ENCODE peak calls at places on chromosome 20, in ten cellular contexts. O is iPS-NIHi11, S is epithelial cell of esophagus, Y is activated T-cell treated with anti-CD3 and anti-CD28 coated beads for 1 hour, G is T-cell, D is AG08396, U is EH, R is GM23338, H is uterus, W is GF-D8. F is an unnamed sample.

GRCh38 chr20:43835944-43836540 is 78.6 kb upstream of the TOX2 start:
- DNase-seq in O (no peak), S (no peak), Y (no peak), G (no peak), D (no peak), U (no peak), R (no peak), H (no peak), W (no peak), F (no peak)

GRCh38 chr20:3051385-3052019 is 5.7 kb downstream of the MRPS26 start:
- DNase-seq in O (no peak), S (no peak), Y (no peak), G (no peak), D (no peak), U (no peak), R (no peak), H (no peak), W (no peak), F (peak; percentile 51)

GRCh38 chr20:4902788-4903187 is 98.5 kb downstream of the SLC23A2 start:
- DNase-seq in O (no peak), S (no peak), Y (no peak), G (no peak), D (no peak), U (no peak), R (no peak), H (no peak), W (no peak), F (no peak)

GRCh38 chr20:51169813-51170212 is 146.9 kb upstream of the KCNG1 start:
- DNase-seq in O (peak; percentile 37), S (no peak), Y (no peak), G (no peak), D (no peak), U (peak; percentile 41), R (peak; percentile 62), H (no peak), W (no peak), F (no peak)

GRCh38 chr20:2694519-2694918 is 1.9 kb downstream of the EBF4 start:
- DNase-seq in O (no peak), S (no peak), Y (no peak), G (no peak), D (no peak), U (no peak), R (no peak), H (no peak), W (no peak), F (no peak)

GRCh38 chr20:45341939-45342862 is 6.0 kb downstream of the SDC4 start:
- DNase-seq in O (peak; percentile 80), S (no peak), Y (no peak), G (no peak), D (peak; percentile 28), U (peak; percentile 65), R (peak; percentile 87), H (peak; percentile 64), W (no peak), F (peak; percentile 65)

GRCh38 chr20:48286571-48287551 is 501.6 kb upstream of the SULF2 start:
- DNase-seq in O (no peak), S (no peak), Y (no peak), G (no peak), D (no peak), U (no peak), R (no peak), H (peak; percentile 36), W (no peak), F (no peak)

GRCh38 chr20:3383878-3384495 is 23.5 kb downstream of the DNAAF9 start:
- DNase-seq in O (no peak), S (no peak), Y (no peak), G (no peak), D (no peak), U (no peak), R (no peak), H (no peak), W (no peak), F (no peak)

GRCh38 chr20:19840111-19840705 is 82.2 kb downstream of the RIN2 start:
- DNase-seq in O (no peak), S (no peak), Y (no peak), G (no peak), D (no peak), U (no peak), R (no peak), H (no peak), W (no peak), F (no peak)

GRCh38 chr20:43385914-43386313 is 71.8 kb upstream of the SRSF6 start:
- DNase-seq in O (no peak), S (no peak), Y (no peak), G (no peak), D (no peak), U (no peak), R (no peak), H (no peak), W (no peak), F (no peak)

GRCh38 chr20:3800878-3801260 is 4.8 kb downstream of the CDC25B start:
- DNase-seq in O (no peak), S (no peak), Y (no peak), G (no peak), D (no peak), U (no peak), R (no peak), H (no peak), W (no peak), F (no peak)

GRCh38 chr20:63290136-63290676 is 2.8 kb upstream of the COL20A1 start:
- DNase-seq in O (no peak), S (no peak), Y (no peak), G (no peak), D (no peak), U (no peak), R (no peak), H (no peak), W (no peak), F (peak; percentile 43)

GRCh38 chr20:50246367-50247195 is 56.0 kb downstream of the CEBPB start:
- DNase-seq in O (peak; percentile 46), S (peak; percentile 69), Y (no peak), G (no peak), D (no peak), U (no peak), R (no peak), H (no peak), W (no peak), F (no peak)

GRCh38 chr20:20763652-20764051 is 51.2 kb upstream of the RALGAPA2 start:
- DNase-seq in O (no peak), S (no peak), Y (no peak), G (no peak), D (no peak), U (no peak), R (no peak), H (no peak), W (no peak), F (no peak)

GRCh38 chr20:45781391-45781931 is 10.2 kb downstream of the WFDC3 start:
- DNase-seq in O (no peak), S (peak; percentile 90), Y (no peak), G (no peak), D (peak; percentile 39), U (peak; percentile 90), R (no peak), H (no peak), W (no peak), F (peak; percentile 68)

GRCh38 chr20:32925481-32926196 is 66.9 kb downstream of the EFCAB8 start:
- DNase-seq in O (no peak), S (no peak), Y (no peak), G (no peak), D (no peak), U (no peak), R (no peak), H (no peak), W (no peak), F (no peak)

GRCh38 chr20:51446656-51447055 is 95.9 kb downstream of the NFATC2 start:
- DNase-seq in O (no peak), S (peak; percentile 44), Y (no peak), G (no peak), D (peak; percentile 78), U (peak; percentile 91), R (no peak), H (peak; percentile 69), W (no peak), F (no peak)

GRCh38 chr20:32544893-32545840 is 40.0 kb downstream of the NOL4L start:
- DNase-seq in O (no peak), S (no peak), Y (no peak), G (no peak), D (no peak), U (peak; percentile 70), R (no peak), H (no peak), W (no peak), F (no peak)

GRCh38 chr20:63773571-63774347 is 34.2 kb downstream of the SLC2A4RG start:
- DNase-seq in O (no peak), S (no peak), Y (no peak), G (no peak), D (no peak), U (no peak), R (no peak), H (no peak), W (no peak), F (no peak)

GRCh38 chr20:61888101-61888865 is 177.4 kb downstream of the TAF4 start:
- DNase-seq in O (no peak), S (no peak), Y (no peak), G (no peak), D (no peak), U (no peak), R (no peak), H (no peak), W (no peak), F (no peak)

GRCh38 chr20:18613553-18613952 is 25.7 kb downstream of the DTD1 start:
- DNase-seq in O (no peak), S (peak; percentile 97), Y (no peak), G (no peak), D (no peak), U (no peak), R (no peak), H (no peak), W (no peak), F (peak; percentile 58)

GRCh38 chr20:10733122-10733521 is 59.3 kb upstream of the JAG1 start:
- DNase-seq in O (no peak), S (peak; percentile 97), Y (no peak), G (no peak), D (no peak), U (peak; percentile 30), R (no peak), H (no peak), W (no peak), F (no peak)

GRCh38 chr20:57762531-57763234 is 52.9 kb upstream of the PMEPA1 start:
- DNase-seq in O (no peak), S (no peak), Y (no peak), G (no peak), D (no peak), U (no peak), R (no peak), H (no peak), W (no peak), F (no peak)

GRCh38 chr20:46375771-46376170 is 30.6 kb downstream of the ELMO2 start:
- DNase-seq in O (no peak), S (peak; percentile 65), Y (no peak), G (no peak), D (no peak), U (peak; percentile 19), R (no peak), H (no peak), W (no peak), F (peak; percentile 18)

GRCh38 chr20:63911171-63911570 is 16.2 kb downstream of the DNAJC5 start:
- DNase-seq in O (no peak), S (peak; percentile 95), Y (no peak), G (no peak), D (peak; percentile 55), U (no peak), R (no peak), H (no peak), W (no peak), F (peak; percentile 25)

GRCh38 chr20:51360451-51361230 is 181.9 kb downstream of the NFATC2 start:
- DNase-seq in O (no peak), S (peak; percentile 95), Y (no peak), G (no peak), D (peak; percentile 83), U (peak; percentile 100), R (no peak), H (no peak), W (no peak), F (no peak)

GRCh38 chr20:371755-372542 is 8.6 kb upstream of the TRIB3 start:
- DNase-seq in O (peak; percentile 38), S (peak; percentile 80), Y (no peak), G (no peak), D (peak; percentile 74), U (peak; percentile 96), R (no peak), H (peak; percentile 77), W (peak; percentile 85), F (peak; percentile 51)

GRCh38 chr20:528923-529594 is 14.5 kb downstream of the CSNK2A1 start:
- DNase-seq in O (no peak), S (peak; percentile 96), Y (no peak), G (no peak), D (peak; percentile 45), U (peak; percentile 78), R (no peak), H (no peak), W (no peak), F (peak; percentile 24)